ENCODE peak calls at places on chromosomes 13 and 19, in six cellular contexts. Q is lower leg skin, F is WTC11, V is activated B cell treated with CpG ODN at 0.5 μM for 24 hours, U is stomach, Z is NB4. O is an unnamed sample.

GRCh38 chr19:10864538-10864899 is 6.8 kb upstream of the CARM1 start:
- DNase-seq in Q (peak), F (peak), V (peak), U (peak), Z (peak), O (peak)

GRCh38 chr13:54965881-54966280 is 1937.3 kb downstream of the OLFM4 start:
- DNase-seq in Q (no peak), F (no peak), V (no peak), U (no peak), Z (no peak), O (no peak)

GRCh38 chr13:46665630-46666482 is 112.9 kb downstream of the LRCH1 start:
- DNase-seq in Q (no peak), F (no peak), V (no peak), U (no peak), Z (no peak), O (no peak)

GRCh38 chr13:94079876-94080275 is 399.6 kb downstream of the DCT start:
- DNase-seq in Q (no peak), F (no peak), V (no peak), U (no peak), Z (no peak), O (no peak)

GRCh38 chr19:37691881-37692504 is 27.6 kb downstream of the ZNF607 start:
- DNase-seq in Q (peak), F (peak), V (peak), U (peak), Z (peak), O (peak)

GRCh38 chr13:34931572-34931971 is 10.5 kb upstream of the NBEA start:
- DNase-seq in Q (no peak), F (no peak), V (no peak), U (no peak), Z (peak), O (no peak)

GRCh38 chr13:114142640-114143490 is 10.4 kb upstream of the RASA3 start:
- DNase-seq in Q (no peak), F (peak), V (no peak), U (peak), Z (peak), O (no peak)

GRCh38 chr13:77507931-77508776 is 27.4 kb upstream of the SCEL start:
- DNase-seq in Q (no peak), F (no peak), V (no peak), U (no peak), Z (no peak), O (no peak)

GRCh38 chr13:94309997-94310842 is 169.3 kb downstream of the DCT start:
- DNase-seq in Q (no peak), F (no peak), V (no peak), U (no peak), Z (no peak), O (no peak)

GRCh38 chr13:73169971-73170370 is 111.2 kb downstream of the KLF5 start:
- DNase-seq in Q (no peak), F (no peak), V (no peak), U (no peak), Z (no peak), O (no peak)

GRCh38 chr19:33953592-33953991 is 156.9 kb downstream of the KCTD15 start:
- DNase-seq in Q (no peak), F (no peak), V (no peak), U (no peak), Z (no peak), O (no peak)

GRCh38 chr13:43319617-43320444 is 296.4 kb downstream of the DNAJC15 start:
- DNase-seq in Q (no peak), F (no peak), V (no peak), U (no peak), Z (no peak), O (no peak)

GRCh38 chr19:1910169-1910568 is 5.0 kb downstream of the ADAT3 start:
- DNase-seq in Q (no peak), F (no peak), V (no peak), U (no peak), Z (no peak), O (no peak)

GRCh38 chr19:18910010-18910409 is 9.2 kb downstream of the COPE start:
- DNase-seq in Q (no peak), F (no peak), V (no peak), U (no peak), Z (no peak), O (no peak)

GRCh38 chr19:14022469-14022868 is 5.5 kb upstream of the RLN3 start:
- DNase-seq in Q (no peak), F (no peak), V (no peak), U (no peak), Z (no peak), O (no peak)

GRCh38 chr13:47929156-47929555 is 71.9 kb downstream of the SUCLA2 start:
- DNase-seq in Q (no peak), F (no peak), V (no peak), U (no peak), Z (no peak), O (no peak)

GRCh38 chr13:45500492-45501174 is 35.9 kb downstream of the COG3 start:
- DNase-seq in Q (no peak), F (no peak), V (no peak), U (no peak), Z (peak), O (no peak)

GRCh38 chr13:49410477-49410876 is 33.4 kb downstream of the CAB39L start:
- DNase-seq in Q (no peak), F (no peak), V (no peak), U (no peak), Z (no peak), O (peak)

GRCh38 chr19:7731218-7731595 is 703 bp downstream of the CLEC4G start:
- DNase-seq in Q (no peak), F (no peak), V (no peak), U (no peak), Z (no peak), O (no peak)

GRCh38 chr13:30409911-30410704 is 12.2 kb upstream of the UBE2L5 start:
- DNase-seq in Q (no peak), F (no peak), V (no peak), U (no peak), Z (no peak), O (no peak)

GRCh38 chr19:3857449-3858003 is 11.3 kb downstream of the ZFR2 start:
- DNase-seq in Q (no peak), F (no peak), V (no peak), U (no peak), Z (no peak), O (peak)

GRCh38 chr19:10299545-10300458 is 9.8 kb downstream of the ZGLP1 start:
- DNase-seq in Q (no peak), F (no peak), V (no peak), U (no peak), Z (peak), O (no peak)

GRCh38 chr13:99970761-99971575 is 599 bp downstream of the ZIC5 start:
- DNase-seq in Q (no peak), F (peak), V (no peak), U (no peak), Z (peak), O (no peak)

GRCh38 chr13:21347753-21348318 is 111.3 kb downstream of the ZDHHC20 start:
- DNase-seq in Q (no peak), F (peak), V (no peak), U (no peak), Z (peak), O (no peak)

GRCh38 chr19:2097330-2098327 is 914 bp downstream of the IZUMO4 start:
- DNase-seq in Q (no peak), F (no peak), V (no peak), U (no peak), Z (no peak), O (peak)

GRCh38 chr19:47309038-47309437 is 623 bp upstream of the C5AR1 start:
- DNase-seq in Q (no peak), F (no peak), V (no peak), U (no peak), Z (peak), O (no peak)

GRCh38 chr13:24043590-24044350 is 116.8 kb upstream of the SPATA13 start:
- DNase-seq in Q (no peak), F (no peak), V (no peak), U (no peak), Z (no peak), O (no peak)
- TF ChIP-seq CTCF in Q (no peak), F (no peak), V (no peak), U (no peak), Z (no peak), O (no peak)

GRCh38 chr13:112726018-112726767 is 36.4 kb downstream of the ATP11A start:
- DNase-seq in Q (no peak), F (no peak), V (no peak), U (no peak), Z (no peak), O (no peak)
- TF ChIP-seq CTCF in Q (no peak), F (no peak), V (no peak), U (no peak), Z (no peak), O (no peak)

DNA sequence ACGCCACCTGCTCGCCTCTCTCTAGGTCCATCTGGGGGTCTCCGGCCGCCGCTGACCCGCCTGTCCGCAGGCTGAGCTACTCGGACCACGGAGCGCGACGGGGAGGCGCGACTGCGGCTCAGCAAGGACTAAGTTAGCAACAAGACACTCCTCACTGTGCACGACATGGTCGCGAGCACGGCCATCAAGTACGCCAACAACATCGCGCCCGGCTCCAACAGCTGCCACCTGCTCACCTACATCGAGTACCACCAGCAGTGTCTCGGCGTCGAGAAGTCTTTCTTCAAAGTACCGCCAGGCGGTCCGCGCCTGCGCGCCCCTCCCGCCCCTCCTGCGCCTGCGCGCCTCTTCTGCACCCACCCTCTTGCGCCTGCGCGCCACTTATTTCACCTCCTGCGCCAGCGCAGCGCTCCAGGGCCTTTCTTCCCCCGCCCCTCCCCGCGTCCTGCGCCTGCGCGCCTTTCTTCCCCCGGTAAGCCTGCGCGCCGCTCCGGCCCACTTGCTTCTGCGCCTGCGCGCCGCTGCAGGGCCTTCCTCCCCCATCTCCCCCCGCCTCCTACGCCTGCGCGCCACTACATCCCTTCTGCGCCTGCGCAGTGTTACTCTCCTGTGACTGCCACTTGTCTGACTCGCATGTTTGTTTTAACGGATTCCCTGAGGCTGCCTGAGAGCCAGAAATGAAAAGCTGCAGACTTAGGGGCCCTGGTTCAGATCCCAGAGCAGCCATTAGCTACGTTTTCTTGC is 63.9 kb downstream of the ACSBG2 start:
- DNase-seq in Q (peak), F (peak), V (peak), U (peak), Z (peak), O (peak)
- TF ChIP-seq CTCF in Q (no peak), F (no peak), V (no peak), U (peak), Z (no peak), O (no peak)

DNA sequence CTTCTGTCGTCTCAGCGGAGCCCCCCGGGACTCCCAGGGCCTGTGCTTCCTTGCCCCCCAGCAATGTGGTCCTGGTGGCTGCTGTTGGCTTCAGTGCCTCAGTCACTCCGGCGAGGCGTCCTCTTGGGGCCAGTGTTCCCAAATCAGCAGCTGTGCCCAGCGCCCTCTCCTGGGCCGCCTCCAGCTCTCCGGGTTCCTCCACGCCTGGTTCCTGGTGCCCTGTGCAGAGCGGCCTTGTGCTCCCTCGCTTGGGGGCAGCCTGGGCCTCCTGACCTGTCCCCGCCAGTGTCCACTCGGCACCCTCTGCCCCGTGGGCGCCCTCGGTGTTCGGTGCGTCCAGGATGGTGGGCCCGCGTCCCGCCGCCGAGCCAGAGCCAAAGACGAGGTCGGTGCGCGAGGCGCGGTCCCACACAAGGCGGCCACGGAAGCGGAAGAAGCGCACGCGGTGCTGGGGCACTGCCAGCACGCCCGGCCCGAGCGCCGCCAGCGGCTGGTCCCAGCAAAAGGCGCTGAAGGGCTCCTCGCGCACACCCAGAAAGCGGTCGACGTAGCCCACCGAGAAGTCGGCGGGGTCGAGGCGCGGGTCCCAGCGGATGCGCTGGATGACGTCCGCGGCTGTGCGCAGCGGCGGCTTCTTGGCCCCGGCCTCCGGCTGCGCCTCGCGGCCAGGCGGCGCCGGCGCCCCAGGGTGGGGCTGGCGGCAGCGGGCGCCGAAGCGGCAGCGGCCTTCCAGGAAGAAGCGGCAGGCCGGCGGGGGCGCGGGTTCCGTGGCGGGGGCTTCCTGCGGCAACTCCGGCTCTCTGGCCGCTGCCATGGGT is 656 bp downstream of the LENG9 start:
- DNase-seq in Q (peak), F (peak), V (peak), U (peak), Z (peak), O (peak)
- TF ChIP-seq CTCF in Q (no peak), F (no peak), V (no peak), U (no peak), Z (peak), O (peak)

GRCh38 chr19:45152504-45153338 is 8.1 kb downstream of the NKPD1 start:
- DNase-seq in Q (no peak), F (peak), V (peak), U (peak), Z (no peak), O (peak)
- TF ChIP-seq CTCF in Q (no peak), F (no peak), V (no peak), U (no peak), Z (no peak), O (no peak)

GRCh38 chr13:41564046-41564445 is 106.7 kb downstream of the RGCC start:
- DNase-seq in Q (no peak), F (no peak), V (no peak), U (no peak), Z (no peak), O (no peak)

GRCh38 chr13:41568143-41568989 is 111.0 kb downstream of the RGCC start:
- DNase-seq in Q (no peak), F (no peak), V (no peak), U (no peak), Z (no peak), O (no peak)

GRCh38 chr13:41563501-41564001 is 106.2 kb downstream of the RGCC start:
- DNase-seq in Q (no peak), F (no peak), V (no peak), U (no peak), Z (no peak), O (no peak)

GRCh38 chr13:41565221-41565620 is 107.9 kb downstream of the RGCC start:
- DNase-seq in Q (no peak), F (no peak), V (no peak), U (no peak), Z (no peak), O (no peak)

GRCh38 chr13:41568990-41569387 is 111.6 kb downstream of the RGCC start:
- DNase-seq in Q (no peak), F (no peak), V (no peak), U (no peak), Z (no peak), O (no peak)
- TF ChIP-seq CTCF in Q (no peak), F (no peak), V (no peak), U (no peak), Z (no peak), O (no peak)

GRCh38 chr13:65638572-65639168 is 1591.5 kb downstream of the PCDH9 start:
- DNase-seq in Q (no peak), F (no peak), V (no peak), U (no peak), Z (peak), O (no peak)
- TF ChIP-seq CTCF in Q (no peak), F (peak), V (no peak), U (peak), Z (peak), O (peak)